ENCODE peak calls at places on chromosomes 4 and X, in four cellular contexts. P is IMR-90, G is mesendoderm, A is H1. D is an unnamed sample.

GRCh38 chr4:7960790-7961655 is 21.4 kb upstream of the AFAP1 start:
- DNase-seq in P (peak; percentile 100), G (no peak), A (no peak), D (no peak)

GRCh38 chr4:151226004-151226932 is 50.7 kb upstream of the PRSS48 start:
- DNase-seq in P (peak; percentile 88), G (peak; percentile 22), A (no peak), D (no peak)

GRCh38 chrX:10529344-10529743 is 91.0 kb downstream of the MID1 start:
- DNase-seq in P (peak; percentile 60), G (no peak), A (no peak), D (no peak)

GRCh38 chr4:110344165-110344564 is 131.8 kb upstream of the ENPEP start:
- DNase-seq in P (no peak), G (peak; percentile 46), A (no peak), D (no peak)

GRCh38 chr4:34939073-34939472 is 1305.2 kb downstream of the ARAP2 start:
- DNase-seq in P (no peak), G (no peak), A (no peak), D (peak; percentile 31)

GRCh38 chr4:163548481-163549243 is 54.2 kb downstream of the TMA16 start:
- DNase-seq in P (peak; percentile 69), G (peak; percentile 47), A (no peak), D (no peak)

GRCh38 chr4:15198070-15198727 is 195.9 kb downstream of the CPEB2 start:
- DNase-seq in P (peak; percentile 5), G (peak; percentile 45), A (peak; percentile 49), D (peak; percentile 43)

GRCh38 chrX:64867217-64867616 is 109.0 kb downstream of the ZC4H2 start:
- DNase-seq in P (no peak), G (no peak), A (no peak), D (no peak)

GRCh38 chrX:100643943-100644587 is at the start of gene SRPX2:
- DNase-seq in P (peak; percentile 91), G (no peak), A (no peak), D (no peak)

GRCh38 chr4:184688447-184688846 is 38.9 kb downstream of the PRIMPOL start:
- DNase-seq in P (peak; percentile 95), G (peak; percentile 82), A (no peak), D (peak; percentile 72)

GRCh38 chr4:38364383-38364963 is 299.5 kb upstream of the KLF3 start:
- DNase-seq in P (no peak), G (no peak), A (no peak), D (no peak)

GRCh38 chr4:156291317-156291716 is 337.7 kb upstream of the CTSO start:
- DNase-seq in P (peak; percentile 74), G (no peak), A (no peak), D (no peak)

GRCh38 chr4:8380511-8381415 is 59.8 kb downstream of the ACOX3 start:
- DNase-seq in P (no peak), G (no peak), A (no peak), D (no peak)

GRCh38 chr4:67575232-67575888 is 16.8 kb downstream of the STAP1 start:
- DNase-seq in P (no peak), G (peak; percentile 8), A (no peak), D (no peak)

GRCh38 chr4:112704991-112705845 is 68.3 kb downstream of the LARP7 start:
- DNase-seq in P (peak; percentile 58), G (peak; percentile 64), A (peak; percentile 58), D (peak; percentile 51)

GRCh38 chrX:119698835-119699234 is 5.9 kb upstream of the SEPTIN6 start:
- DNase-seq in P (peak; percentile 67), G (peak; percentile 89), A (no peak), D (peak; percentile 36)

GRCh38 chrX:16897445-16897844 is 27.3 kb upstream of the RBBP7 start:
- DNase-seq in P (no peak), G (peak; percentile 6), A (no peak), D (peak; percentile 42)
- H3K56ac ChIP-seq in P (no peak overlapping the region), G (no peak overlapping the region), A (no peak overlapping the region), D (no peak overlapping the region)

DNA sequence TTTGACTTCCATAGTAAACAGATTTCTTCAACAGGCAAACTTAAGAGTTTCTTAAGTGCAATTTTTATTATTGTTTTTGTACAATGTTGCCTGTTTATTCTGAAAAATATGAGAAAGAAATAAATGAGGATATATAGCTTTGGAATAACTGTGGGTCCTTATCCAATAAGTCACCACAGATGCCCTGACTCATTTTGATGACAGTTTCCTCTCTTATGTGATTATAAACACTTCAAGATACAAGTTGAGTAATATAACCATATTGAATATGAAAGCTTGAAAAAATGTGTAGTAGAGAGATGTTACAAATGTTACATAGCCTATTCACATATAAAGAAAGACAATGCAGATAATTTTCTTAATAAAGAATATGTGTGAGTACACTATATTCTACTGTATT is 931.6 kb downstream of the RAPGEF2 start:
- DNase-seq in P (no peak), G (no peak), A (no peak), D (no peak)
- H3K56ac ChIP-seq in P (no peak overlapping the region), G (no peak overlapping the region), A (no peak overlapping the region), D (no peak overlapping the region)

DNA sequence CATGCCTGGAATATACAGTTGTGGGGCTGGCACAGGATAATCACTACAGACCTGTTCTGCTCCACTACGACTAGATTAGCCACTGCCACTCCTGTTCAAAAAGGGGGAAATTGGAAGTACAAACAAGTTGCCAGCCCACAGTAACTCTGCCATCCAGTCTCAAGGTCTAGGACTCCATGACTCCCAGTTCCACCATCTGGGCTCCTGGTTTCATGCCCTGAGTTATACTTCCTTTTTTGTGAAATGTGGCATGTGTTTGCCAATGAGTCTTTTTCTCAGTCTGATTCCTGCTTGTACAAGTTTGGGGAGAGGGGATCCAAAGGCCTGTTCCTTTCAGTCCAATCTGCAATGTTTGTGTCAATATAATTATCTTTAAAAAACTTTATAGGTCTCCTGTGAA is 1.0 kb upstream of the BLOC1S4 start:
- DNase-seq in P (no peak), G (no peak), A (no peak), D (no peak)
- H3K56ac ChIP-seq in P (no peak overlapping the region), G (no peak overlapping the region), A (no peak overlapping the region), D (no peak overlapping the region)

DNA sequence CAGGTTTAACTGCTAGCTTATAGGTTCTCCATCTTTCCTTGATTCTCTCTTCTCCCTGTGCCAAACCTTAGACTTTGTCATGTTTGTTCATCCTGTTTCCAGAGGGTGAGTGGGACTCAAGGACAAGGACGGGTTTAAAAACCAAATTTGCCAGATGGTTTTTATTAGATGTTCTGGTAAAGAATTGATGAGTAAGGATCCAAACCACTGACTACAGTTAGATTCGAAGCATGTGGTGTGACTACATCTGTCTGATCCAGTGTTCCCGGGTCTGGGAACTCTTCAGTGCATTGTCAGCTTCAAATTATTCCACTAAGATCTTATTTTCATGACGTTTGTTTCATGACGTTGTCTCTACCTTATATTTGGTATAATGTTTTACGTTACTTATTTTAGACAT is 37.5 kb downstream of the MTMR1 start:
- DNase-seq in P (peak; percentile 55), G (no peak), A (no peak), D (no peak)
- H3K56ac ChIP-seq in P (no peak overlapping the region), G (no peak overlapping the region), A (no peak overlapping the region), D (no peak overlapping the region)

GRCh38 chrX:21940356-21940829 is at the start of gene SMS:
- DNase-seq in P (peak; percentile 75), G (peak; percentile 77), A (peak; percentile 70), D (peak; percentile 67)

GRCh38 chrX:21946925-21947641 is 6.6 kb downstream of the SMS start:
- DNase-seq in P (peak; percentile 64), G (peak; percentile 84), A (no peak), D (peak; percentile 40)

GRCh38 chrX:21947671-21948070 is 7.2 kb downstream of the SMS start:
- DNase-seq in P (no peak), G (no peak), A (no peak), D (peak; percentile 1)

GRCh38 chrX:21943460-21944135 is 3.1 kb downstream of the SMS start:
- DNase-seq in P (peak; percentile 92), G (no peak), A (no peak), D (peak; percentile 10)

DNA sequence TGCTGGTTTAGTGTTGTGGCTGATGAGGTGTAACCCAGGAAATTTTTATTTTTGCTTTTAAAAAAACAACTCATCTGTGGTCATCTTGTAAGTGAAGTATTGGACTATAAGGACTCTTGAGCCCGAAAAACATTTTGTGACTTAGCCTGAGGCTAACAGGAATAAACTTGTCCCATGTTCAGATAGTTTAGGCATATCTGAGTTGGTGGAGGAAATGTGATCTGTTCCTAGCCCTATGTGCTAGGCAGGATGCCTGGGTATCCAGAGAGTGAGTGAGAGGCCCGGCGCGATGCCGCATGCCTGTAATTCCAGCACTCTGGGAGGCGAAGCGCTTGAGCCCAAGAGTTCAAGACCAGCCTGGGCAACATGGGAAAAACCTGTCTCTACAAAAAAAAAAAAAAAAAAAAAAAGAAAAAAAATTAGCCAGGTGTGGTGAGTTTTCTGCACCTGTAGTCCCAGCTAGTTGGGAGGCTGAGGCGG is 3.7 kb downstream of the SMS start:
- DNase-seq in P (no peak), G (peak; percentile 53), A (no peak), D (peak; percentile 52)
- H3K56ac ChIP-seq in P (no peak overlapping the region), G (no peak overlapping the region), A (no peak overlapping the region), D (no peak overlapping the region)

GRCh38 chr4:174378951-174379350 is 95.2 kb downstream of the CEP44 start:
- DNase-seq in P (no peak), G (no peak), A (no peak), D (no peak)
- H3K56ac ChIP-seq in P (no peak overlapping the region), G (no peak overlapping the region), A (no peak overlapping the region), D (no peak overlapping the region)